ENCODE peak calls at places on chromosomes 12 and 14, in six cellular contexts. I is upper lobe of right lung, A is ovary, Y is K562, P is ascending aorta, R is AG04450. C is an unnamed sample. For H3K9me3, the result is how much of the 10 kb centered on the place peaks cover.

GRCh38 chr12:21942377-21942703 is 1.1 kb upstream of the ABCC9 start:
- DNase-seq in R (no peak), I (no peak), P (no peak), Y (no peak), A (no peak), C (no peak)

GRCh38 chr14:76917158-76917596 is 91.0 kb downstream of the LRRC74A start:
- DNase-seq in Y (peak), I (no peak), P (peak), A (peak), R (no peak), C (peak)

GRCh38 chr12:56517854-56518253 is 3.8 kb upstream of the RBMS2 start:
- DNase-seq in Y (no peak), A (no peak), P (no peak), R (no peak), I (no peak), C (no peak)

GRCh38 chr12:107130830-107131760 is 37.7 kb upstream of the CRY1 start:
- DNase-seq in Y (no peak), R (no peak), A (no peak), I (no peak), P (no peak), C (peak)

GRCh38 chr12:84696281-84696680 is 216.3 kb downstream of the SLC6A15 start:
- DNase-seq in R (no peak), Y (no peak), A (no peak), I (no peak), P (no peak), C (no peak)

GRCh38 chr12:58420496-58420895 is 479.1 kb downstream of the ATP23 start:
- DNase-seq in R (no peak), A (no peak), P (no peak), Y (no peak), I (no peak), C (no peak)

GRCh38 chr14:94213021-94213420 is 38.9 kb downstream of the PPP4R4 start:
- DNase-seq in A (no peak), I (no peak), P (no peak), R (no peak), Y (no peak), C (no peak)

GRCh38 chr14:21748869-21749303 is 75.3 kb upstream of the OR4E1 start:
- DNase-seq in Y (peak), A (no peak), R (no peak), I (peak), P (no peak), C (peak)

GRCh38 chr14:23097786-23098185 is 2.5 kb downstream of the C14orf119 start:
- DNase-seq in Y (no peak), R (no peak), I (no peak), P (peak), A (no peak), C (no peak)

GRCh38 chr12:77615331-77615730 is 215.4 kb upstream of the NAV3 start:
- DNase-seq in R (no peak), A (no peak), I (no peak), P (no peak), Y (no peak), C (peak)

GRCh38 chr12:22709292-22709691 is 84.3 kb downstream of the ETNK1 start:
- DNase-seq in A (no peak), Y (peak), I (no peak), P (no peak), R (no peak), C (no peak)

GRCh38 chr12:96401061-96401871 is 1.0 kb upstream of the CDK17 start:
- DNase-seq in R (peak), A (peak), I (no peak), P (no peak), Y (peak), C (no peak)

GRCh38 chr14:72948481-72949138 is 22.3 kb downstream of the DCAF4 start:
- DNase-seq in P (peak), I (peak), R (peak), Y (peak), A (peak), C (peak)

GRCh38 chr12:6285063-6285477 is 25.4 kb upstream of the PLEKHG6 start:
- DNase-seq in I (no peak), P (no peak), R (no peak), A (peak), Y (peak), C (peak)

GRCh38 chr12:50533971-50534370 is 29.2 kb downstream of the DIP2B start:
- DNase-seq in Y (no peak), R (no peak), I (no peak), A (no peak), P (no peak), C (no peak)

GRCh38 chr12:104951759-104952509 is 6.2 kb downstream of the SLC41A2 start:
- DNase-seq in R (no peak), A (no peak), I (no peak), P (no peak), Y (no peak), C (no peak)

GRCh38 chr14:68777644-68778043 is 15.2 kb downstream of the ZFP36L1 start:
- DNase-seq in Y (no peak), R (no peak), P (peak), I (no peak), A (no peak), C (no peak)

GRCh38 chr12:51621155-51621922 is 30.3 kb downstream of the SCN8A start:
- DNase-seq in P (no peak), I (no peak), R (no peak), Y (no peak), A (no peak), C (no peak)

GRCh38 chr12:10783252-10783651 is 19.2 kb downstream of the TAS2R7 start:
- DNase-seq in I (no peak), R (no peak), Y (no peak), P (no peak), A (no peak), C (no peak)

GRCh38 chr12:24848941-24849477 is 99.9 kb downstream of the BCAT1 start:
- DNase-seq in R (no peak), Y (no peak), I (no peak), A (no peak), P (no peak), C (no peak)

GRCh38 chr12:104181313-104181712 is 34.3 kb upstream of the TXNRD1 start:
- DNase-seq in I (no peak), Y (no peak), P (no peak), R (no peak), A (no peak), C (no peak)

GRCh38 chr12:4252595-4252994 is 21.0 kb upstream of the CCND2 start:
- DNase-seq in P (no peak), I (no peak), Y (no peak), R (no peak), A (no peak), C (no peak)

GRCh38 chr14:50403433-50403832 is 6.8 kb upstream of the CDKL1 start:
- DNase-seq in A (no peak), I (no peak), P (no peak), R (peak), Y (no peak), C (no peak)

GRCh38 chr12:57731411-57732080 is 7.0 kb downstream of the AGAP2 start:
- DNase-seq in R (no peak), A (no peak), P (peak), I (no peak), Y (no peak), C (no peak)

GRCh38 chr12:55060970-55061543 is 41.3 kb downstream of the NEUROD4 start:
- DNase-seq in Y (no peak), P (no peak), I (no peak), R (no peak), A (no peak), C (peak)

GRCh38 chr12:100289011-100289410 is 22.0 kb downstream of the SCYL2 start:
- DNase-seq in R (no peak), Y (no peak), A (no peak), I (no peak), P (no peak), C (no peak)

GRCh38 chr12:3129301-3130052 is 52.3 kb downstream of the TSPAN9 start:
- DNase-seq in Y (no peak), P (no peak), I (no peak), A (no peak), R (no peak), C (no peak)

GRCh38 chr12:24172031-24172772 is 222.7 kb upstream of the SOX5 start:
- DNase-seq in A (no peak), I (no peak), Y (no peak), P (no peak), R (no peak), C (no peak)

GRCh38 chr14:55458800-55459577 is 18.6 kb upstream of the TBPL2 start:
- DNase-seq in P (no peak), Y (no peak), I (no peak), R (no peak), A (no peak), C (no peak)

GRCh38 chr12:132246997-132247717 is 82.2 kb downstream of the GALNT9 start:
- DNase-seq in P (no peak), Y (no peak), R (no peak), A (no peak), I (no peak), C (no peak)

GRCh38 chr12:42574879-42575278 is 14.7 kb downstream of the PRICKLE1 start:
- DNase-seq in R (no peak), Y (no peak), I (no peak), P (no peak), A (no peak), C (no peak)

GRCh38 chr14:106556665-106557289 is 1030.4 kb downstream of the TMEM121 start:
- DNase-seq in R (no peak), Y (peak), A (no peak), P (no peak), I (peak), C (peak)

GRCh38 chr14:38207830-38208815 is at the start of gene SSTR1:
- DNase-seq in Y (no peak), A (no peak), R (no peak), I (peak), P (no peak), C (peak)

GRCh38 chr12:38926501-38926900 is 21.1 kb upstream of the CPNE8 start:
- DNase-seq in I (no peak), R (no peak), Y (no peak), P (no peak), A (no peak), C (no peak)

GRCh38 chr12:1851126-1851791 is 30.9 kb downstream of the LRTM2 start:
- DNase-seq in A (no peak), Y (no peak), I (no peak), P (peak), R (peak), C (no peak)

GRCh38 chr12:52691076-52691764 is 11.0 kb upstream of the KRT1 start:
- DNase-seq in R (no peak), I (no peak), A (no peak), P (no peak), Y (peak), C (no peak)

GRCh38 chr12:26152507-26153102 is 27.8 kb upstream of the BHLHE41 start:
- DNase-seq in I (no peak), R (no peak), Y (no peak), P (no peak), A (no peak), C (no peak)

GRCh38 chr12:26150737-26151450 is 26.1 kb upstream of the BHLHE41 start:
- DNase-seq in R (peak), P (peak), Y (no peak), A (no peak), I (no peak), C (no peak)

GRCh38 chr12:26153421-26154154 is 28.8 kb upstream of the BHLHE41 start:
- DNase-seq in Y (no peak), I (no peak), R (peak), A (peak), P (peak), C (no peak)

GRCh38 chr12:26149963-26150362 is 25.1 kb upstream of the BHLHE41 start:
- DNase-seq in Y (no peak), R (no peak), I (no peak), A (no peak), P (no peak), C (no peak)
- H3K27ac ChIP-seq in Y (no peak), R (no peak), I (no peak), A (no peak), P (peak), C (no peak)

DNA sequence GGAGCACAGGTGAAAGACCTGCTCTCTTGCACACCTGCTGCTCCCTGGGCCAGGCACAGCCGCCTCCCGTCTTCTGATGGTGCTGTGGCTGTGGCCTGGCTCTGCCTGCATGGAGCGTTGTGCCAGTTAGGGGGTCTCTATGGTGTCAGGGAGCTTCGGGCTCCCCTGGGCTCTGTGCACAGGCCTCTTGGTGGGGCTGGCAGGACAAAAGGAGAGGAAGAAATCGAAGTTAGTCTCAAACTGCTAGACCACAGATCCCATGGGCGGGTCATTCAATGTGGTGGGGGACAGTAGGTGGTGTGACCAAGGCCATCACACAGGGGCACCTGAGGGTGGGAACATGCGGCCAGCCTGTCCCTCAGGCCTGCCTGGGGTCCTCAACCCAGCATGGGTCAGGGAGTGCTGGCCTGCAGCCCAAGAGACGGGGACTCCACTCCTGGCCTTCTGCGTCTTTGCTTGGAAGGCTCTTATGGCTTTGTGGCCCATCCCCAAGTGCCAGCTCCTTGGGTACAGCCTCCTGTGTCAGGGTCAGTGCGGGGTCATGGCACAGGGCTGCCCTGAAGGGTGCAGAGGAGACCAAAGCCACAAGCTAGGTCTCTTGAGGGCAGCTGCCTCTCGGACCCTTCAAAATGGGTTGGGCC is 84.1 kb downstream of the KIF26A start:
- DNase-seq in A (no peak), Y (no peak), I (peak), P (no peak), R (no peak), C (no peak)
- H3K9me3 ChIP-seq in A (under half), Y (under half), I (under half), P (under half), R (half or more), C (under half)

GRCh38 chr12:30807695-30808034 is 52.9 kb upstream of the CAPRIN2 start:
- DNase-seq in A (no peak), R (no peak), Y (no peak), P (no peak), I (no peak), C (no peak)
- TF ChIP-seq CTCF in A (no peak), R (no peak), Y (no peak), P (no peak), I (no peak), C (no peak)

DNA sequence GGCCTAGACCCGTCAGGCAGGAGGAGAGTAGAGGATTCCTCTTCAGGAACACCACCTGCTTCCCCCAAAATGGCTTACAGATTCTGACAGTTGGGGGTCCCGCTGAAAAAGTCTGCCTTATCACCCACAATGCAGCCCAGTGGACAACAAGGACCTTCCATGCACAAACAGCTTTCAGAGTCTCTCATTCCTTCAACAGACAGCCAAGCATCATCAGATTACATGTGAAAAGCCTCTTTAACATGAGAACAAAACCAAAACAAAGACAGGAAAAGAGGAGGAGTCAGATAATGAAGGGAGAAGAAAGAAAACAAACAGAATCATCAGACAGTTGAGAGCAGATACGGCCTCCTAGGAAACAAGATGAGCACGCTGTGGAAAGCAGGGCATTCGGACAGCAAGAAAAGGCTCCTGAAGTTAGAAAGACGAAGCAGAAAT is 18.3 kb downstream of the KCTD10 start:
- DNase-seq in I (no peak), P (no peak), A (no peak), Y (no peak), R (no peak), C (no peak)
- H3K27ac ChIP-seq in I (peak), P (peak), A (peak), Y (no peak), R (peak), C (no peak)

GRCh38 chr12:130849561-130850417 is 10.7 kb upstream of the STX2 start:
- DNase-seq in R (no peak), P (no peak), I (no peak), A (no peak), Y (no peak), C (no peak)

GRCh38 chr12:130847097-130847496 is 8.0 kb upstream of the STX2 start:
- DNase-seq in I (no peak), R (no peak), A (no peak), P (no peak), Y (no peak), C (no peak)

GRCh38 chr12:130850418-130851021 is 11.5 kb upstream of the STX2 start:
- DNase-seq in Y (no peak), P (no peak), R (no peak), I (no peak), A (no peak), C (no peak)

DNA sequence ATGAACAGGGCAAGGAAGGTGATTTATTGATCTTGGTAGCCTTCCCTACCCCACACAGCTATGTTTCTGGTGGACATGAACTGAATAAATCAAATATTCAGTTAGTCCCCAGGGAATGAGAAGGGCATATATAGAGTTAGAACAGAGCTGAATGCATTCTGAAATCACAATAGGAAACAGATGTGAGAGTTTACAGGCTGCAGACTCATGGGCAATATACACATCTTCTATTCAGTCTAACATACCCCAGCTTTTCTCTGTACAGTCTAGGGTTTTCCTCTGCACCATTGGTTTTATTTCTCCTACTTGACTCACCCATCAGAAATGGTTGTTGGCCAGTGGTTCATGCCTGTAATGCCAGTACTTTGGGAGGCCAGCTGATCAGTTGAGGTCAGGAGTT is 7.3 kb upstream of the STX2 start:
- DNase-seq in Y (no peak), A (no peak), R (no peak), P (no peak), I (no peak), C (no peak)
- H3K9me3 ChIP-seq in Y (under half), A (under half), R (under half), P (under half), I (under half), C (under half)

GRCh38 chr14:45284802-45285201 is 31.8 kb upstream of the MIS18BP1 start:
- DNase-seq in R (no peak), Y (peak), A (no peak), P (no peak), I (no peak), C (no peak)
- TF ChIP-seq CTCF in R (no peak), Y (peak), A (no peak), P (no peak), I (no peak), C (no peak)

GRCh38 chr14:103724116-103724515 is 8.5 kb downstream of the ZFYVE21 start:
- DNase-seq in P (peak), A (peak), I (no peak), Y (no peak), R (no peak), C (no peak)
- H3K27ac ChIP-seq in P (peak), A (peak), I (peak), Y (no peak), R (no peak), C (no peak)

C was measured in WERI-Rb-1.